ENCODE peak calls at places on chromosomes 6 and 20, in six cellular contexts. Y, F, G, D, S and L are unnamed samples.

GRCh38 chr6:93124226-93124625 is 295.1 kb downstream of the EPHA7 start:
- DNase-seq in Y (no peak), F (no peak), G (no peak), D (no peak), S (no peak), L (no peak)

GRCh38 chr6:112563368-112563767 is 216.2 kb downstream of the RFPL4B start:
- DNase-seq in Y (peak), F (no peak), G (no peak), D (no peak), S (peak), L (no peak)

GRCh38 chr6:67506352-67506751 is 1128.7 kb upstream of the ADGRB3 start:
- DNase-seq in Y (no peak), F (no peak), G (no peak), D (no peak), S (no peak), L (no peak)

GRCh38 chr6:39280247-39280731 is 33.9 kb downstream of the KCNK17 start:
- DNase-seq in Y (no peak), F (no peak), G (no peak), D (no peak), S (no peak), L (peak)

GRCh38 chr6:20534906-20535305 is 649 bp downstream of the CDKAL1 start:
- DNase-seq in Y (no peak), F (no peak), G (no peak), D (no peak), S (no peak), L (peak)

GRCh38 chr6:145668844-145669243 is 66.5 kb downstream of the EPM2A start:
- DNase-seq in Y (no peak), F (no peak), G (no peak), D (no peak), S (no peak), L (no peak)

GRCh38 chr20:60960500-60960899 is 291.6 kb upstream of the CDH4 start:
- DNase-seq in Y (no peak), F (no peak), G (no peak), D (no peak), S (no peak), L (no peak)

GRCh38 chr20:53829706-53830521 is 236.3 kb upstream of the ZNF217 start:
- DNase-seq in Y (no peak), F (no peak), G (no peak), D (no peak), S (peak), L (no peak)

GRCh38 chr6:119325559-119326240 is 23.9 kb downstream of the MAN1A1 start:
- DNase-seq in Y (no peak), F (no peak), G (no peak), D (no peak), S (no peak), L (no peak)

GRCh38 chr6:106363401-106364138 is 3.1 kb downstream of the CRYBG1 start:
- DNase-seq in Y (no peak), F (no peak), G (no peak), D (no peak), S (peak), L (no peak)

GRCh38 chr6:84027340-84028183 is 6.0 kb upstream of the MRAP2 start:
- DNase-seq in Y (no peak), F (no peak), G (no peak), D (no peak), S (peak), L (peak)

GRCh38 chr6:169046483-169047192 is 207.0 kb downstream of the THBS2 start:
- DNase-seq in Y (no peak), F (no peak), G (no peak), D (no peak), S (peak), L (no peak)

GRCh38 chr20:42401598-42401997 is 783.4 kb upstream of the CHD6 start:
- DNase-seq in Y (no peak), F (no peak), G (no peak), D (no peak), S (no peak), L (no peak)

GRCh38 chr6:80658926-80659325 is 552.5 kb downstream of the BCKDHB start:
- DNase-seq in Y (no peak), F (no peak), G (no peak), D (no peak), S (no peak), L (no peak)

GRCh38 chr6:35024601-35025054 is 116.5 kb downstream of the TCP11 start:
- DNase-seq in Y (peak), F (peak), G (no peak), D (peak), S (peak), L (peak)

GRCh38 chr6:32982702-32983492 is 14.5 kb downstream of the BRD2 start:
- DNase-seq in Y (no peak), F (no peak), G (no peak), D (no peak), S (no peak), L (peak)

GRCh38 chr6:150395388-150396009 is 26.7 kb downstream of the IYD start:
- DNase-seq in Y (peak), F (no peak), G (no peak), D (no peak), S (peak), L (peak)

GRCh38 chr20:32007787-32008616 is 2.2 kb upstream of the CCM2L start:
- DNase-seq in Y (no peak), F (peak), G (no peak), D (peak), S (no peak), L (peak)

GRCh38 chr6:32069878-32070515 is 31.8 kb downstream of the CYP21A2 start:
- DNase-seq in Y (no peak), F (no peak), G (no peak), D (no peak), S (no peak), L (no peak)

GRCh38 chr6:138724015-138724414 is 49.6 kb upstream of the CCDC28A start:
- DNase-seq in Y (no peak), F (peak), G (no peak), D (peak), S (peak), L (no peak)

GRCh38 chr20:53838311-53838873 is 232.0 kb downstream of the BCAS1 start:
- DNase-seq in Y (no peak), F (no peak), G (no peak), D (no peak), S (no peak), L (no peak)

GRCh38 chr20:39117486-39117885 is 155.3 kb downstream of the DHX35 start:
- DNase-seq in Y (no peak), F (no peak), G (no peak), D (no peak), S (peak), L (peak)

GRCh38 chr6:5287205-5287965 is 26.1 kb downstream of the FARS2 start:
- DNase-seq in Y (peak), F (no peak), G (no peak), D (no peak), S (peak), L (peak)

GRCh38 chr6:139762587-139763031 is 388.2 kb upstream of the CITED2 start:
- DNase-seq in Y (no peak), F (no peak), G (no peak), D (no peak), S (no peak), L (no peak)

GRCh38 chr6:108730556-108731228 is 117.5 kb upstream of the ARMC2 start:
- DNase-seq in Y (no peak), F (no peak), G (no peak), D (no peak), S (no peak), L (no peak)

GRCh38 chr6:118786696-118787453 is 107.1 kb upstream of the ASF1A start:
- DNase-seq in Y (no peak), F (no peak), G (no peak), D (no peak), S (no peak), L (no peak)